ENCODE peak calls at places on chromosomes 5 and 9, in nine cellular contexts. V is IMR-90, B is ascending aorta, W is GM23248, A is SJSA1, F is body of pancreas, O is A549, U is HCT116, I is left lung. R is an unnamed sample.
A peak's percentile ranks its signal among the peaks of the same experiment; 100 is the strongest.

GRCh38 chr5:43231977-43232376 is 40.0 kb downstream of the NIM1K start:
- DNase-seq in V (no peak), B (no peak), W (peak; percentile 13), A (no peak), F (peak; percentile 62), O (no peak), U (peak; percentile 27), I (no peak), R (no peak)

GRCh38 chr9:3863114-3863528 is 337.3 kb upstream of the RFX3 start:
- DNase-seq in V (peak; percentile 92), B (no peak), W (peak; percentile 96), A (peak; percentile 86), F (no peak), O (peak; percentile 59), U (peak; percentile 78), I (no peak), R (no peak)

GRCh38 chr5:50963647-50964584 is 297.5 kb downstream of the PARP8 start:
- DNase-seq in V (no peak), B (no peak), W (no peak), A (no peak), F (no peak), O (no peak), U (no peak), I (no peak), R (no peak)

GRCh38 chr5:10073705-10074104 is 176.0 kb downstream of the ATPSCKMT start:
- DNase-seq in V (no peak), B (no peak), W (peak; percentile 10), A (no peak), F (no peak), O (no peak), U (no peak), I (no peak), R (no peak)

GRCh38 chr9:89954229-89954628 is 349.4 kb downstream of the GADD45G start:
- DNase-seq in V (no peak), B (no peak), W (no peak), A (no peak), F (no peak), O (no peak), U (no peak), I (no peak), R (peak; percentile 13)

GRCh38 chr5:6634327-6634713 is 1.1 kb downstream of the SRD5A1 start:
- DNase-seq in V (no peak), B (no peak), W (peak; percentile 43), A (no peak), F (no peak), O (peak; percentile 21), U (no peak), I (no peak), R (no peak)

GRCh38 chr9:129483467-129484324 is 137.2 kb downstream of the C9orf50 start:
- DNase-seq in V (peak; percentile 85), B (peak; percentile 85), W (peak; percentile 98), A (peak; percentile 70), F (peak; percentile 91), O (peak; percentile 79), U (peak; percentile 72), I (peak; percentile 87), R (peak; percentile 83)

GRCh38 chr9:132849168-132849831 is 28.8 kb downstream of the AK8 start:
- DNase-seq in V (no peak), B (no peak), W (no peak), A (no peak), F (no peak), O (no peak), U (no peak), I (peak; percentile 52), R (peak; percentile 32)

GRCh38 chr5:91690921-91691320 is 307.8 kb upstream of the ARRDC3 start:
- DNase-seq in V (no peak), B (no peak), W (no peak), A (no peak), F (no peak), O (no peak), U (no peak), I (no peak), R (no peak)

GRCh38 chr9:129319938-129320481 is 141.9 kb upstream of the IER5L start:
- DNase-seq in V (no peak), B (no peak), W (no peak), A (no peak), F (no peak), O (no peak), U (no peak), I (no peak), R (no peak)

GRCh38 chr9:33976414-33976813 is 72.3 kb downstream of the UBAP2 start:
- DNase-seq in V (no peak), B (no peak), W (no peak), A (no peak), F (no peak), O (no peak), U (no peak), I (no peak), R (no peak)

GRCh38 chr5:105696440-105696839 is 1974.3 kb downstream of the EFNA5 start:
- DNase-seq in V (peak; percentile 6), B (no peak), W (no peak), A (no peak), F (no peak), O (no peak), U (no peak), I (no peak), R (no peak)

GRCh38 chr5:117201016-117201415 is 626.4 kb upstream of the SEMA6A start:
- DNase-seq in V (no peak), B (no peak), W (no peak), A (no peak), F (no peak), O (no peak), U (no peak), I (no peak), R (no peak)

GRCh38 chr9:3873818-3874217 is 348.0 kb upstream of the RFX3 start:
- DNase-seq in V (peak; percentile 16), B (no peak), W (peak; percentile 30), A (no peak), F (no peak), O (no peak), U (no peak), I (no peak), R (no peak)

GRCh38 chr9:113594484-113595299 is 131.2 kb downstream of the RGS3 start:
- DNase-seq in V (no peak), B (no peak), W (peak; percentile 73), A (no peak), F (peak; percentile 83), O (no peak), U (no peak), I (peak; percentile 58), R (no peak)

GRCh38 chr9:113591899-113592625 is 128.5 kb downstream of the RGS3 start:
- DNase-seq in V (no peak), B (no peak), W (no peak), A (no peak), F (no peak), O (no peak), U (no peak), I (peak; percentile 35), R (no peak)

GRCh38 chr9:113592806-113593575 is 129.5 kb downstream of the RGS3 start:
- DNase-seq in V (no peak), B (no peak), W (no peak), A (no peak), F (no peak), O (no peak), U (no peak), I (no peak), R (no peak)

GRCh38 chr9:113590991-113591898 is 127.7 kb downstream of the RGS3 start:
- DNase-seq in V (peak; percentile 62), B (no peak), W (peak; percentile 80), A (peak; percentile 69), F (peak; percentile 83), O (peak; percentile 72), U (no peak), I (peak; percentile 84), R (peak; percentile 85)

DNA sequence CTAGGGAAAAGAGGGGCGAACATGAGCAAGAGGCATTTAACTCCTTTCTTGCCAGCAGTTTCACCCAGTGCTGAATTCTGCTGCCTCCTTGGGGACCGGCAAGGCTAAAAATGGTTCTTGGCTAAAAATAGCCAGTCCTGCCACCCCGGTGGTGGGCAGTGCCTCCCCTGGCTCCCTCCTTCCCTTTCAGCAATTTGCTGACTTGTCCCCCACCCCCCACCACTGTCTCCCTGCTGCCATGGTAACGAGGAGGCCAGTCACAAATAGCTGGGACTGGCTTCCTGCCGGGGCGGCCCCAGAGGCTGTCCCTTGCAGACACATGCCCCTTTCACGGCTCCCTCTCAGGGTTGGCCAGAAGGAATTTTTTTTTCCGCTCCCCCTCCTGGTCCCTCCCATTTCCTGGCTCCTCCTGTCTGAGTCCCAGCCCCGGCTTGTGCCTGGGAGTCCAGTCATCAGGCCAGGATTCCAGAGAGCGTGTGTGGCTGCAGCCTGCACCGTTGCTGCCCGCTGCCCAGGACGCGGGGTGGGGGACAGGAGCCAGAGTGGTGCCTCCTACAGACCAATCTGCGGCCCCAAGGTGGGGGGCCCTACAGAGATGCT is 130.3 kb downstream of the RGS3 start:
- DNase-seq in V (peak; percentile 98), B (peak; percentile 96), W (peak; percentile 98), A (peak; percentile 98), F (peak; percentile 96), O (peak; percentile 93), U (peak; percentile 49), I (peak; percentile 83), R (peak; percentile 97)
- H3K4me1 ChIP-seq in V (peaks cover 22% of the 10 kb centered on the region), B (peaks cover 27% of the 10 kb centered on the region), W (peaks cover 26% of the 10 kb centered on the region), A (peaks cover 30% of the 10 kb centered on the region), F (peaks cover 68% of the 10 kb centered on the region), O (peaks cover 21% of the 10 kb centered on the region), U (peaks cover 16% of the 10 kb centered on the region), I (peaks cover 74% of the 10 kb centered on the region), R (peaks cover 87% of the 10 kb centered on the region)

DNA sequence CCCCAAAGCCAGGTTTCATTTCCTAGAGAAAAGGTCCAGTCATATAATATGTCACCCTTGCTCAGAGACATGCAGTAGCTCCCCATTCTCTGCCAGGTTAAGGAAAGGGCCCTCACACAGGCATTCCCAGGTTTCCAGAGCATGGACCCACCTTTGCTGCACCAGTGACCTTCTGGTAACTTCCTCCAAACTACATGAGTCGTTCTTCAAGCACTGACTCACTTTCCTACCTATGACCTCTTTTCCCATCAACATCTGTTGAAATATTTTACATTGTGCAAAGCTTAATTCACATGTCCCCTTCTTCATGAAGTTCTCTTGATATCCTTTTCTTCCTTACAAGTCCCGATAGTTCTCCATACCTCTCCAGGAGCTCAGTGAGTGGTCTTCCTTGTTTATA is 25.9 kb downstream of the SH3TC2 start:
- DNase-seq in V (peak; percentile 44), B (no peak), W (peak; percentile 40), A (no peak), F (no peak), O (no peak), U (no peak), I (no peak), R (no peak)
- H3K4me1 ChIP-seq in V (peaks cover 5% of the 10 kb centered on the region), B (no peaks in the 10 kb centered on the region), W (no peaks in the 10 kb centered on the region), A (peaks cover 7% of the 10 kb centered on the region), F (no peaks in the 10 kb centered on the region), O (peaks cover 7% of the 10 kb centered on the region), U (peaks cover 14% of the 10 kb centered on the region), I (peaks cover 61% of the 10 kb centered on the region), R (peaks cover 69% of the 10 kb centered on the region)

GRCh38 chr5:151026088-151026487 is 5.7 kb downstream of the GPX3 start:
- DNase-seq in V (no peak), B (no peak), W (no peak), A (no peak), F (no peak), O (no peak), U (no peak), I (no peak), R (no peak)
- H3K4me1 ChIP-seq in V (peaks cover 4% of the 10 kb centered on the region), B (peaks cover 26% of the 10 kb centered on the region), W (no peaks in the 10 kb centered on the region), A (peaks cover 5% of the 10 kb centered on the region), F (peaks cover 26% of the 10 kb centered on the region), O (no peaks in the 10 kb centered on the region), U (no peaks in the 10 kb centered on the region), I (peaks cover 84% of the 10 kb centered on the region), R (peaks cover 77% of the 10 kb centered on the region)

DNA sequence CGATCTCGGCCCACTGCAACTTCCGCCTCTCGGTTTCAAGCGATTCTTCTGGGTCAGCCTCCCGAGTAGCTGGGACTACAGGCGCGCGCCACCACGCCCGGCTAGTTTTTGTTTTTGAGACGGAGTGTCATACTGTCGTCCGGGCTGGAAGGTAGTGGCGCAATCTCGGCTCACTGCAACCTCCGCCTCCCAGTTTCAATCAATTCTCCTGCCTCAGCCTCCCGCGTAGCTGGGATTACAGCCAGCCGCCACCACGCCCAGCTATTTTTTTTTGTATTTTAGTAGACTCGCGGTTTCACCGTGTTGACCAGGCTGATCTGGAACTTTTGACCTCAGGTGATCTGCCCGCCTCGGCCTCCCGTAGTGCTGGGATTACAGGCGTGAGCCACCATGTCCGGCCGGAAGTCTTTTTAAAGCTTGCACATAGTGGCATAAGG is 1.2 kb downstream of the SMC5 start:
- DNase-seq in V (no peak), B (no peak), W (no peak), A (no peak), F (peak; percentile 24), O (no peak), U (no peak), I (peak; percentile 47), R (no peak)
- H3K4me1 ChIP-seq in V (peaks cover 26% of the 10 kb centered on the region), B (peaks cover 6% of the 10 kb centered on the region), W (peaks cover 72% of the 10 kb centered on the region), A (peaks cover 41% of the 10 kb centered on the region), F (peaks cover 71% of the 10 kb centered on the region), O (peaks cover 7% of the 10 kb centered on the region), U (peaks cover 28% of the 10 kb centered on the region), I (peaks cover 62% of the 10 kb centered on the region), R (peaks cover 62% of the 10 kb centered on the region)